ENCODE peak calls at places on chromosomes 12 and 14, in ten cellular contexts. One of them, this sample, is unnamed.

GRCh38 chr14:78222746-78223145 is 52.6 kb downstream of the NRXN3 start:
- DNase-seq in activated T-cell treated with anti-CD3 and anti-CD28 coated beads for 1 hour: no peak
- DNase-seq in sigmoid colon: no peak
- DNase-seq in HEK293T: no peak
- DNase-seq in RKO: no peak
- DNase-seq in GM13977: no peak
- DNase-seq in Peyer's patch: no peak
- DNase-seq in sciatic nerve: no peak
- DNase-seq in lower lobe of right lung: no peak
- DNase-seq in Caco-2: no peak
- DNase-seq in this sample: no peak

GRCh38 chr14:39217214-39217879 is 16.4 kb upstream of the MIA2 start:
- DNase-seq in lower lobe of right lung: no peak
- DNase-seq in GM13977: no peak
- DNase-seq in sciatic nerve: no peak
- DNase-seq in Caco-2: no peak
- DNase-seq in activated T-cell treated with anti-CD3 and anti-CD28 coated beads for 1 hour: no peak
- DNase-seq in RKO: no peak
- DNase-seq in sigmoid colon: no peak
- DNase-seq in HEK293T: no peak
- DNase-seq in Peyer's patch: no peak
- DNase-seq in this sample: no peak

GRCh38 chr12:131443019-131444000 is 267.6 kb upstream of the SFSWAP start:
- DNase-seq in GM13977: no peak
- DNase-seq in lower lobe of right lung: no peak
- DNase-seq in HEK293T: no peak
- DNase-seq in Peyer's patch: no peak
- DNase-seq in sigmoid colon: no peak
- DNase-seq in sciatic nerve: no peak
- DNase-seq in RKO: no peak
- DNase-seq in Caco-2: no peak
- DNase-seq in activated T-cell treated with anti-CD3 and anti-CD28 coated beads for 1 hour: no peak
- DNase-seq in this sample: no peak

GRCh38 chr12:1532367-1532752 is 62.0 kb downstream of the FBXL14 start:
- DNase-seq in activated T-cell treated with anti-CD3 and anti-CD28 coated beads for 1 hour: no peak
- DNase-seq in Caco-2: no peak
- DNase-seq in sciatic nerve: no peak
- DNase-seq in HEK293T: no peak
- DNase-seq in lower lobe of right lung: no peak
- DNase-seq in RKO: no peak
- DNase-seq in Peyer's patch: no peak
- DNase-seq in GM13977: no peak
- DNase-seq in sigmoid colon: no peak
- DNase-seq in this sample: no peak

GRCh38 chr12:113934060-113934829 is 31.9 kb downstream of the RBM19 start:
- DNase-seq in lower lobe of right lung: no peak
- DNase-seq in RKO: no peak
- DNase-seq in sigmoid colon: no peak
- DNase-seq in activated T-cell treated with anti-CD3 and anti-CD28 coated beads for 1 hour: no peak
- DNase-seq in sciatic nerve: no peak
- DNase-seq in HEK293T: no peak
- DNase-seq in GM13977: no peak
- DNase-seq in Peyer's patch: no peak
- DNase-seq in Caco-2: no peak
- DNase-seq in this sample: no peak

GRCh38 chr14:90759370-90760054 is 56.7 kb downstream of the TTC7B start:
- DNase-seq in activated T-cell treated with anti-CD3 and anti-CD28 coated beads for 1 hour: no peak
- DNase-seq in HEK293T: no peak
- DNase-seq in lower lobe of right lung: no peak
- DNase-seq in sciatic nerve: no peak
- DNase-seq in Caco-2: no peak
- DNase-seq in GM13977: peak; percentile 45
- DNase-seq in RKO: no peak
- DNase-seq in Peyer's patch: no peak
- DNase-seq in sigmoid colon: no peak
- DNase-seq in this sample: peak; percentile 56

GRCh38 chr12:120649442-120650248 is 9.2 kb downstream of the CABP1 start:
- DNase-seq in GM13977: no peak
- DNase-seq in Peyer's patch: no peak
- DNase-seq in lower lobe of right lung: peak; percentile 39
- DNase-seq in activated T-cell treated with anti-CD3 and anti-CD28 coated beads for 1 hour: no peak
- DNase-seq in sigmoid colon: no peak
- DNase-seq in RKO: no peak
- DNase-seq in HEK293T: no peak
- DNase-seq in Caco-2: no peak
- DNase-seq in sciatic nerve: no peak
- DNase-seq in this sample: no peak

GRCh38 chr12:25269701-25270100 is 19.0 kb upstream of the KRAS start:
- DNase-seq in sigmoid colon: no peak
- DNase-seq in HEK293T: no peak
- DNase-seq in GM13977: no peak
- DNase-seq in lower lobe of right lung: no peak
- DNase-seq in Peyer's patch: no peak
- DNase-seq in Caco-2: no peak
- DNase-seq in RKO: no peak
- DNase-seq in activated T-cell treated with anti-CD3 and anti-CD28 coated beads for 1 hour: no peak
- DNase-seq in sciatic nerve: no peak
- DNase-seq in this sample: peak; percentile 56

GRCh38 chr12:122836027-122836921 is 1.0 kb downstream of the HIP1R start:
- DNase-seq in sigmoid colon: peak; percentile 66
- DNase-seq in activated T-cell treated with anti-CD3 and anti-CD28 coated beads for 1 hour: peak; percentile 37
- DNase-seq in Caco-2: peak; percentile 41
- DNase-seq in HEK293T: no peak
- DNase-seq in RKO: peak; percentile 72
- DNase-seq in lower lobe of right lung: peak; percentile 55
- DNase-seq in Peyer's patch: peak; percentile 84
- DNase-seq in GM13977: peak; percentile 89
- DNase-seq in sciatic nerve: no peak
- DNase-seq in this sample: peak; percentile 60

GRCh38 chr12:87596636-87597035 is 432.6 kb downstream of the C12orf50 start:
- DNase-seq in Caco-2: no peak
- DNase-seq in Peyer's patch: no peak
- DNase-seq in activated T-cell treated with anti-CD3 and anti-CD28 coated beads for 1 hour: no peak
- DNase-seq in RKO: no peak
- DNase-seq in sciatic nerve: no peak
- DNase-seq in sigmoid colon: no peak
- DNase-seq in lower lobe of right lung: no peak
- DNase-seq in HEK293T: no peak
- DNase-seq in GM13977: no peak
- DNase-seq in this sample: no peak

GRCh38 chr14:92154283-92154942 is 32.6 kb downstream of the CPSF2 start:
- DNase-seq in lower lobe of right lung: no peak
- DNase-seq in sigmoid colon: no peak
- DNase-seq in GM13977: no peak
- DNase-seq in Peyer's patch: no peak
- DNase-seq in Caco-2: no peak
- DNase-seq in RKO: peak; percentile 5
- DNase-seq in sciatic nerve: no peak
- DNase-seq in activated T-cell treated with anti-CD3 and anti-CD28 coated beads for 1 hour: no peak
- DNase-seq in HEK293T: no peak
- DNase-seq in this sample: no peak

GRCh38 chr12:85642288-85642687 is 193.9 kb downstream of the RASSF9 start:
- DNase-seq in lower lobe of right lung: no peak
- DNase-seq in sciatic nerve: no peak
- DNase-seq in Peyer's patch: no peak
- DNase-seq in GM13977: no peak
- DNase-seq in Caco-2: no peak
- DNase-seq in RKO: no peak
- DNase-seq in HEK293T: no peak
- DNase-seq in sigmoid colon: no peak
- DNase-seq in activated T-cell treated with anti-CD3 and anti-CD28 coated beads for 1 hour: no peak
- DNase-seq in this sample: no peak

GRCh38 chr14:68249534-68250517 is 430.2 kb downstream of the RAD51B start:
- DNase-seq in sciatic nerve: no peak
- DNase-seq in lower lobe of right lung: no peak
- DNase-seq in Peyer's patch: no peak
- DNase-seq in sigmoid colon: no peak
- DNase-seq in GM13977: no peak
- DNase-seq in Caco-2: peak; percentile 47
- DNase-seq in activated T-cell treated with anti-CD3 and anti-CD28 coated beads for 1 hour: no peak
- DNase-seq in RKO: peak; percentile 56
- DNase-seq in HEK293T: no peak
- DNase-seq in this sample: no peak